ENCODE peak calls at places on chromosomes 16 and 17, in seven cellular contexts. One of them, this sample, is unnamed.

GRCh38 chr16:84020353-84020752 is 22.2 kb downstream of the SLC38A8 start:
- DNase-seq in stimulated activated CD4-positive, alpha-beta T cell treated with anti-CD3 and anti-CD28 coated beads, Interleukin-4, amount 100 ng/mL, for 4 hours: no peak
- DNase-seq in activated T-cell treated with anti-CD3 and anti-CD28 coated beads for 4 hours: no peak
- DNase-seq in HFFc6: no peak
- DNase-seq in pulmonary artery endothelial cell: no peak
- DNase-seq in lower leg skin: no peak
- DNase-seq in Calu3: no peak
- DNase-seq in this sample: no peak

GRCh38 chr16:82152641-82153094 is 17.4 kb downstream of the MPHOSPH6 start:
- DNase-seq in activated T-cell treated with anti-CD3 and anti-CD28 coated beads for 4 hours: no peak
- DNase-seq in Calu3: no peak
- DNase-seq in stimulated activated CD4-positive, alpha-beta T cell treated with anti-CD3 and anti-CD28 coated beads, Interleukin-4, amount 100 ng/mL, for 4 hours: no peak
- DNase-seq in pulmonary artery endothelial cell: no peak
- DNase-seq in lower leg skin: no peak
- DNase-seq in HFFc6: peak
- DNase-seq in this sample: peak

GRCh38 chr16:12764813-12765212 is 38.9 kb downstream of the CPPED1 start:
- DNase-seq in stimulated activated CD4-positive, alpha-beta T cell treated with anti-CD3 and anti-CD28 coated beads, Interleukin-4, amount 100 ng/mL, for 4 hours: no peak
- DNase-seq in lower leg skin: no peak
- DNase-seq in pulmonary artery endothelial cell: no peak
- DNase-seq in activated T-cell treated with anti-CD3 and anti-CD28 coated beads for 4 hours: no peak
- DNase-seq in Calu3: no peak
- DNase-seq in HFFc6: no peak
- DNase-seq in this sample: no peak

GRCh38 chr17:56185905-56186783 is 32.9 kb downstream of the ANKFN1 start:
- DNase-seq in lower leg skin: no peak
- DNase-seq in Calu3: no peak
- DNase-seq in pulmonary artery endothelial cell: peak
- DNase-seq in HFFc6: peak
- DNase-seq in stimulated activated CD4-positive, alpha-beta T cell treated with anti-CD3 and anti-CD28 coated beads, Interleukin-4, amount 100 ng/mL, for 4 hours: no peak
- DNase-seq in activated T-cell treated with anti-CD3 and anti-CD28 coated beads for 4 hours: no peak
- DNase-seq in this sample: no peak

GRCh38 chr17:49414271-49414621 is 436 bp downstream of the PHB1 start:
- DNase-seq in activated T-cell treated with anti-CD3 and anti-CD28 coated beads for 4 hours: no peak
- DNase-seq in pulmonary artery endothelial cell: no peak
- DNase-seq in HFFc6: no peak
- DNase-seq in stimulated activated CD4-positive, alpha-beta T cell treated with anti-CD3 and anti-CD28 coated beads, Interleukin-4, amount 100 ng/mL, for 4 hours: no peak
- DNase-seq in Calu3: no peak
- DNase-seq in lower leg skin: peak
- DNase-seq in this sample: peak

GRCh38 chr17:55996826-55997225 is 156.4 kb upstream of the ANKFN1 start:
- DNase-seq in HFFc6: peak
- DNase-seq in lower leg skin: no peak
- DNase-seq in Calu3: no peak
- DNase-seq in activated T-cell treated with anti-CD3 and anti-CD28 coated beads for 4 hours: no peak
- DNase-seq in stimulated activated CD4-positive, alpha-beta T cell treated with anti-CD3 and anti-CD28 coated beads, Interleukin-4, amount 100 ng/mL, for 4 hours: no peak
- DNase-seq in pulmonary artery endothelial cell: no peak
- DNase-seq in this sample: no peak

GRCh38 chr17:83081561-83082201 is 2.3 kb downstream of the METRNL start:
- DNase-seq in Calu3: no peak
- DNase-seq in pulmonary artery endothelial cell: no peak
- DNase-seq in lower leg skin: peak
- DNase-seq in activated T-cell treated with anti-CD3 and anti-CD28 coated beads for 4 hours: no peak
- DNase-seq in HFFc6: peak
- DNase-seq in stimulated activated CD4-positive, alpha-beta T cell treated with anti-CD3 and anti-CD28 coated beads, Interleukin-4, amount 100 ng/mL, for 4 hours: no peak
- DNase-seq in this sample: no peak

GRCh38 chr17:561118-561517 is 153.5 kb downstream of the VPS53 start:
- DNase-seq in stimulated activated CD4-positive, alpha-beta T cell treated with anti-CD3 and anti-CD28 coated beads, Interleukin-4, amount 100 ng/mL, for 4 hours: no peak
- DNase-seq in HFFc6: peak
- DNase-seq in lower leg skin: no peak
- DNase-seq in activated T-cell treated with anti-CD3 and anti-CD28 coated beads for 4 hours: no peak
- DNase-seq in pulmonary artery endothelial cell: no peak
- DNase-seq in Calu3: no peak
- DNase-seq in this sample: no peak

GRCh38 chr16:67233596-67233995 is 6.7 kb downstream of the TMEM208 start:
- DNase-seq in pulmonary artery endothelial cell: no peak
- DNase-seq in stimulated activated CD4-positive, alpha-beta T cell treated with anti-CD3 and anti-CD28 coated beads, Interleukin-4, amount 100 ng/mL, for 4 hours: no peak
- DNase-seq in activated T-cell treated with anti-CD3 and anti-CD28 coated beads for 4 hours: no peak
- DNase-seq in lower leg skin: no peak
- DNase-seq in Calu3: no peak
- DNase-seq in HFFc6: no peak
- DNase-seq in this sample: no peak

GRCh38 chr16:2686912-2687507 is 4.7 kb downstream of the KCTD5 start:
- DNase-seq in activated T-cell treated with anti-CD3 and anti-CD28 coated beads for 4 hours: no peak
- DNase-seq in Calu3: no peak
- DNase-seq in pulmonary artery endothelial cell: no peak
- DNase-seq in stimulated activated CD4-positive, alpha-beta T cell treated with anti-CD3 and anti-CD28 coated beads, Interleukin-4, amount 100 ng/mL, for 4 hours: no peak
- DNase-seq in lower leg skin: no peak
- DNase-seq in HFFc6: no peak
- DNase-seq in this sample: no peak

GRCh38 chr16:4385066-4385788 is 13.6 kb downstream of the VASN start:
- DNase-seq in activated T-cell treated with anti-CD3 and anti-CD28 coated beads for 4 hours: no peak
- DNase-seq in Calu3: no peak
- DNase-seq in pulmonary artery endothelial cell: no peak
- DNase-seq in HFFc6: peak
- DNase-seq in lower leg skin: no peak
- DNase-seq in stimulated activated CD4-positive, alpha-beta T cell treated with anti-CD3 and anti-CD28 coated beads, Interleukin-4, amount 100 ng/mL, for 4 hours: no peak
- DNase-seq in this sample: no peak

GRCh38 chr16:84360170-84360569 is 8.2 kb upstream of the ATP2C2 start:
- DNase-seq in lower leg skin: no peak
- DNase-seq in stimulated activated CD4-positive, alpha-beta T cell treated with anti-CD3 and anti-CD28 coated beads, Interleukin-4, amount 100 ng/mL, for 4 hours: peak
- DNase-seq in HFFc6: no peak
- DNase-seq in Calu3: peak
- DNase-seq in pulmonary artery endothelial cell: no peak
- DNase-seq in activated T-cell treated with anti-CD3 and anti-CD28 coated beads for 4 hours: peak
- DNase-seq in this sample: no peak

GRCh38 chr17:21397341-21398050 is 21.3 kb downstream of the KCNJ12 start:
- DNase-seq in pulmonary artery endothelial cell: no peak
- DNase-seq in HFFc6: no peak
- DNase-seq in stimulated activated CD4-positive, alpha-beta T cell treated with anti-CD3 and anti-CD28 coated beads, Interleukin-4, amount 100 ng/mL, for 4 hours: no peak
- DNase-seq in lower leg skin: no peak
- DNase-seq in Calu3: no peak
- DNase-seq in activated T-cell treated with anti-CD3 and anti-CD28 coated beads for 4 hours: no peak
- DNase-seq in this sample: no peak

GRCh38 chr17:45437461-45438283 is 5.0 kb upstream of the ARHGAP27 start:
- DNase-seq in pulmonary artery endothelial cell: no peak
- DNase-seq in stimulated activated CD4-positive, alpha-beta T cell treated with anti-CD3 and anti-CD28 coated beads, Interleukin-4, amount 100 ng/mL, for 4 hours: no peak
- DNase-seq in Calu3: no peak
- DNase-seq in lower leg skin: no peak
- DNase-seq in activated T-cell treated with anti-CD3 and anti-CD28 coated beads for 4 hours: no peak
- DNase-seq in HFFc6: no peak
- DNase-seq in this sample: no peak

GRCh38 chr17:37358098-37358829 is 17.5 kb upstream of the C17orf78 start:
- DNase-seq in lower leg skin: no peak
- DNase-seq in Calu3: peak
- DNase-seq in pulmonary artery endothelial cell: no peak
- DNase-seq in stimulated activated CD4-positive, alpha-beta T cell treated with anti-CD3 and anti-CD28 coated beads, Interleukin-4, amount 100 ng/mL, for 4 hours: peak
- DNase-seq in activated T-cell treated with anti-CD3 and anti-CD28 coated beads for 4 hours: peak
- DNase-seq in HFFc6: peak
- DNase-seq in this sample: peak

GRCh38 chr17:65438708-65439294 is 122.6 kb downstream of the AXIN2 start:
- DNase-seq in HFFc6: no peak
- DNase-seq in Calu3: no peak
- DNase-seq in activated T-cell treated with anti-CD3 and anti-CD28 coated beads for 4 hours: no peak
- DNase-seq in stimulated activated CD4-positive, alpha-beta T cell treated with anti-CD3 and anti-CD28 coated beads, Interleukin-4, amount 100 ng/mL, for 4 hours: no peak
- DNase-seq in lower leg skin: no peak
- DNase-seq in pulmonary artery endothelial cell: no peak
- DNase-seq in this sample: peak

GRCh38 chr17:55674107-55674506 is 48.6 kb downstream of the TMEM100 start:
- DNase-seq in lower leg skin: no peak
- DNase-seq in HFFc6: peak
- DNase-seq in activated T-cell treated with anti-CD3 and anti-CD28 coated beads for 4 hours: no peak
- DNase-seq in Calu3: no peak
- DNase-seq in pulmonary artery endothelial cell: no peak
- DNase-seq in stimulated activated CD4-positive, alpha-beta T cell treated with anti-CD3 and anti-CD28 coated beads, Interleukin-4, amount 100 ng/mL, for 4 hours: no peak
- DNase-seq in this sample: no peak

GRCh38 chr17:15377608-15378007 is 36.2 kb upstream of the TEKT3 start:
- DNase-seq in Calu3: peak
- DNase-seq in pulmonary artery endothelial cell: no peak
- DNase-seq in lower leg skin: no peak
- DNase-seq in stimulated activated CD4-positive, alpha-beta T cell treated with anti-CD3 and anti-CD28 coated beads, Interleukin-4, amount 100 ng/mL, for 4 hours: no peak
- DNase-seq in HFFc6: peak
- DNase-seq in activated T-cell treated with anti-CD3 and anti-CD28 coated beads for 4 hours: no peak
- DNase-seq in this sample: no peak